ENCODE peak calls at places on chromosomes 11 and 22, in nine cellular contexts. P is suprapubic skin, M is lower leg skin, W is body of pancreas, N is GM12878, O is esophagus squamous epithelium, V is spleen, H is A549, J is Peyer's patch. F is an unnamed sample.

GRCh38 chr11:80533463-80533862 is 1092.6 kb upstream of the TENM4 start:
- DNase-seq in P (no peak), M (no peak), W (no peak), N (no peak), O (no peak), V (no peak), H (no peak), J (no peak), F (no peak)

GRCh38 chr11:57230316-57230715 is 6.7 kb downstream of the APLNR start:
- DNase-seq in P (no peak), M (no peak), W (no peak), N (no peak), O (no peak), V (no peak), H (no peak), J (no peak), F (no peak)

GRCh38 chr11:134045799-134046635 is 22.9 kb upstream of the JAM3 start:
- DNase-seq in P (no peak), M (no peak), W (no peak), N (no peak), O (no peak), V (peak; percentile 61), H (no peak), J (no peak), F (peak; percentile 49)

GRCh38 chr11:94938399-94939055 is 34.8 kb downstream of the CWC15 start:
- DNase-seq in P (peak; percentile 82), M (peak; percentile 39), W (peak; percentile 64), N (no peak), O (no peak), V (no peak), H (no peak), J (no peak), F (peak; percentile 55)

GRCh38 chr11:121886005-121886739 is 229.8 kb downstream of the BLID start:
- DNase-seq in P (no peak), M (peak; percentile 19), W (peak; percentile 14), N (no peak), O (no peak), V (no peak), H (no peak), J (no peak), F (peak; percentile 49)

GRCh38 chr11:108117746-108118371 is 3.5 kb upstream of the ACAT1 start:
- DNase-seq in P (no peak), M (no peak), W (no peak), N (no peak), O (no peak), V (no peak), H (peak; percentile 35), J (no peak), F (no peak)

GRCh38 chr22:38713921-38714320 is 8.2 kb downstream of the GTPBP1 start:
- DNase-seq in P (no peak), M (no peak), W (no peak), N (no peak), O (no peak), V (no peak), H (no peak), J (no peak), F (no peak)

GRCh38 chr11:72814831-72815618 is 814 bp downstream of the ATG16L2 start:
- DNase-seq in P (no peak), M (no peak), W (peak; percentile 45), N (no peak), O (no peak), V (peak; percentile 92), H (peak; percentile 93), J (no peak), F (no peak)

GRCh38 chr11:32931605-32932004 is 39.0 kb downstream of the QSER1 start:
- DNase-seq in P (no peak), M (no peak), W (no peak), N (no peak), O (no peak), V (no peak), H (no peak), J (no peak), F (no peak)

GRCh38 chr22:36397081-36397766 is 9.5 kb upstream of the MYH9 start:
- DNase-seq in P (no peak), M (no peak), W (no peak), N (no peak), O (no peak), V (no peak), H (peak; percentile 47), J (no peak), F (no peak)

GRCh38 chr11:17720796-17721171 is 1.4 kb downstream of the MYOD1 start:
- DNase-seq in P (no peak), M (no peak), W (no peak), N (no peak), O (no peak), V (no peak), H (no peak), J (no peak), F (no peak)

GRCh38 chr11:62104816-62105610 is 18.8 kb upstream of the INCENP start:
- DNase-seq in P (no peak), M (no peak), W (peak; percentile 48), N (no peak), O (no peak), V (no peak), H (no peak), J (no peak), F (no peak)

GRCh38 chr11:102513869-102514268 is 16.7 kb downstream of the MMP7 start:
- DNase-seq in P (no peak), M (peak; percentile 58), W (peak; percentile 33), N (no peak), O (no peak), V (no peak), H (no peak), J (peak; percentile 57), F (no peak)

GRCh38 chr11:15849265-15849664 is 507.1 kb downstream of the SOX6 start:
- DNase-seq in P (no peak), M (no peak), W (no peak), N (no peak), O (no peak), V (no peak), H (no peak), J (no peak), F (no peak)

GRCh38 chr22:40594346-40594745 is 42.2 kb downstream of the MRTFA start:
- DNase-seq in P (no peak), M (no peak), W (no peak), N (no peak), O (no peak), V (no peak), H (no peak), J (no peak), F (no peak)

GRCh38 chr11:77278595-77279506 is 22.6 kb downstream of the GDPD4 start:
- DNase-seq in P (no peak), M (no peak), W (no peak), N (no peak), O (no peak), V (no peak), H (no peak), J (no peak), F (no peak)

DNA sequence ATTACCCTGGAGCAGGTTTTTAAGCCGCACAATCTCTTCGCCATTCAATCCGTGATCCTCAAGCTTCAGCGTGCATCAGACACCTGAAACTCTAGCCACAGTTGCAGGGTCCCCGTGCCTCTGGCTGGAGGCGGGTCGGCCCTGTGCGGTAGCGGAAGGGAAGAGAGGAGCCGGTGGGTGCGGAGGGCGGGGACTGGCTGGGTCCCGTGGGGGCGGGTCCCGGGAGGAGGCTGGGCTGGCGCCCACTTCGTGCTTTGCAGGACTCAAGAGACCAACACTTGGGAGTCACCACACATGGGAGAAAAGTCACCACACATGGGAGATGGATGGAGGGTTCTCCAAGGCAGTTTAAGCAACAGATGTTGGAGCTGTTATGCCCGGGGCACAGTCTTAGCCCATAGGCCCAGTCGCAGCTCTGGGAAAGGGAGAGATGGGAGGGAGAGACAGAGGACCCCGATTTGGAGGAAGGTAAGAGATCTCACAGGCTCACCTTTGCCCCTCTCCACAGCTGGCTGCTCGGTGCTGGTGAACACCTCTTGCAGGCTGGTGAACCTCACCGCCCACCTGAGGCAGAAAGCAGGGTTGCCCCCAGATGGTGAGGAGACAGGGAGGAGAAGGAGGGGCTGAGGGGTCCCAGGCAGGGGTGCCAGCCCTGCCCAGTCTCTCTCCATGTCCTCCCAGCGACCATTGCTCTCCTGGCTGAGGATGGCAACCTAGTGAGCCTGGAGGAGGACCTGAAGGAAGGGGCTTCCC is 965 bp downstream of the C22orf15 start:
- DNase-seq in P (no peak), M (no peak), W (no peak), N (no peak), O (no peak), V (peak; percentile 92), H (no peak), J (no peak), F (no peak)
- H3K4me3 ChIP-seq in P (peak overlapping the region; percentile 19), M (no peak overlapping the region), W (no peak overlapping the region), N (peak overlapping the region; percentile 56), O (peak overlapping the region; percentile 44), V (no peak overlapping the region), H (no peak overlapping the region), J (peak overlapping the region; percentile 32), F (peak overlapping the region; percentile 17)

GRCh38 chr11:113162590-113162961 is 151.8 kb upstream of the TTC12 start:
- DNase-seq in P (no peak), M (no peak), W (no peak), N (no peak), O (no peak), V (no peak), H (no peak), J (no peak), F (peak; percentile 49)
- TF ChIP-seq CTCF in P (no peak), M (no peak), W (no peak), N (no peak), O (no peak), V (no peak), H (no peak), J (no peak), F (peak; percentile 54)

GRCh38 chr11:111960916-111961315 is 23.8 kb downstream of the DIXDC1 start:
- DNase-seq in P (no peak), M (peak; percentile 69), W (peak; percentile 78), N (no peak), O (no peak), V (no peak), H (no peak), J (no peak), F (no peak)
- TF ChIP-seq POLR2A in P (no peak), M (no peak), W (no peak), N (no peak), O (no peak), V (no peak), H (no peak), J (no peak), F (no peak)

GRCh38 chr11:69383372-69383771 is 89.4 kb downstream of the MYEOV start:
- DNase-seq in P (peak; percentile 49), M (no peak), W (no peak), N (no peak), O (no peak), V (peak; percentile 46), H (no peak), J (no peak), F (peak; percentile 9)
- H3K4me3 ChIP-seq in P (no peak overlapping the region), M (no peak overlapping the region), W (no peak overlapping the region), N (no peak overlapping the region), O (no peak overlapping the region), V (no peak overlapping the region), H (no peak overlapping the region), J (no peak overlapping the region), F (no peak overlapping the region)

DNA sequence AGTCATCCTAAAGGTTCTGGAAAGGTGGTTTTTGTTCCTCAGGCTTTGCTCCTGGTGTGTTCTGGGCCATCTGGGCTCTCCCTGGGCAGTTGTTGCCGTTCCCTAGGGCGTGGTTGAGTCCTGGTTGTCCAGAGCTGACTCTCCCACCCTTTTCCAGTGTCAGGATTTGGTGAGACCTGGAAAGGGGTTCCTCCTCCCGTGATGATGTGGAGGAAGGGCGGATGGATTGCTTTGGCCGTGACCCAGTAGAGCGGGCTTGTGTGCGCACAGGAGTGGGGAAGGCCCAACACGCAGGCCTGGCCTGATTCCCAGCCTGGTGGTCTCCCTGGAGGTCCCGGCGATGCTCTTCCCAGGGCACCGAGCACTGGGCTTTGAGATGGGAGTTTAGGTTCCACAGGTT is 26.1 kb downstream of the TPCN2 start:
- DNase-seq in P (no peak), M (no peak), W (no peak), N (no peak), O (no peak), V (no peak), H (no peak), J (no peak), F (no peak)
- TF ChIP-seq CTCF in P (no peak), M (no peak), W (no peak), N (no peak), O (no peak), V (no peak), H (no peak), J (no peak), F (no peak)